ENCODE peak calls at places on chromosomes 4 and X, in five cellular contexts. P is heart left ventricle; L is GM23338; D is MCF 10A; T is CD4-positive, alpha-beta T cell. C is an unnamed sample.

GRCh38 chrX:135327299-135327698 is 18.0 kb downstream of the ETDC start:
- DNase-seq in D (peak), P (no peak), L (no peak), T (no peak), C (no peak)

GRCh38 chr4:10979032-10979431 is 294.5 kb upstream of the CLNK start:
- DNase-seq in L (no peak), T (no peak), D (no peak), P (no peak), C (no peak)

GRCh38 chr4:148203056-148203898 is 238.9 kb downstream of the NR3C2 start:
- DNase-seq in L (peak), T (no peak), D (no peak), P (no peak), C (no peak)

GRCh38 chrX:49627030-49627777 is 28.4 kb downstream of the GAGE1 start:
- DNase-seq in D (no peak), T (peak), P (no peak), L (peak), C (no peak)

GRCh38 chr4:38925492-38926418 is 58.1 kb downstream of the FAM114A1 start:
- DNase-seq in L (no peak), D (no peak), T (no peak), P (no peak), C (no peak)

GRCh38 chr4:970046-970745 is 3.2 kb downstream of the DGKQ start:
- DNase-seq in L (no peak), T (no peak), P (no peak), D (no peak), C (peak)

GRCh38 chrX:46572295-46572936 is 1.1 kb upstream of the CHST7 start:
- DNase-seq in D (no peak), L (no peak), T (no peak), P (no peak), C (no peak)

GRCh38 chrX:98956014-98956413 is 1454.1 kb downstream of the PCDH19 start:
- DNase-seq in P (no peak), L (peak), D (no peak), T (no peak), C (no peak)

GRCh38 chr4:106541253-106541652 is 172.7 kb upstream of the GIMD1 start:
- DNase-seq in D (peak), L (no peak), T (no peak), P (no peak), C (no peak)

GRCh38 chr4:79682801-79683217 is 274.8 kb upstream of the GK2 start:
- DNase-seq in T (no peak), L (no peak), P (no peak), D (no peak), C (no peak)

GRCh38 chr4:2798399-2799301 is 5.8 kb downstream of the SH3BP2 start:
- DNase-seq in T (peak), P (peak), D (peak), L (no peak), C (no peak)

GRCh38 chr4:80529021-80529420 is 193.5 kb downstream of the CFAP299 start:
- DNase-seq in D (peak), T (no peak), L (no peak), P (no peak), C (no peak)

GRCh38 chr4:137310593-137311490 is 221.5 kb downstream of the PCDH18 start:
- DNase-seq in D (peak), P (no peak), L (no peak), T (no peak), C (no peak)

GRCh38 chr4:69828828-69829227 is 31.1 kb downstream of the SULT1E1 start:
- DNase-seq in L (no peak), T (no peak), P (no peak), D (no peak), C (no peak)

GRCh38 chr4:60890743-60891142 is 309.4 kb upstream of the ADGRL3 start:
- DNase-seq in P (no peak), D (no peak), L (no peak), T (no peak), C (no peak)

GRCh38 chr4:185839204-185839712 is 27.3 kb upstream of the SORBS2 start:
- DNase-seq in D (peak), T (no peak), P (peak), L (peak), C (no peak)

GRCh38 chrX:49071877-49072711 is 1.7 kb downstream of the PRAF2 start:
- DNase-seq in D (no peak), T (no peak), L (peak), P (peak), C (no peak)

GRCh38 chr4:180669637-180670036 is 1573.6 kb upstream of the TENM3 start:
- DNase-seq in P (no peak), D (peak), T (no peak), L (no peak), C (no peak)

GRCh38 chrX:69034451-69034850 is 130.8 kb downstream of the PJA1 start:
- DNase-seq in T (no peak), L (no peak), D (no peak), P (no peak), C (no peak)

GRCh38 chr4:126291886-126292285 is 977.1 kb downstream of the FAT4 start:
- DNase-seq in L (no peak), P (no peak), D (no peak), T (no peak), C (no peak)

GRCh38 chr4:127965803-127966175 is 583 bp downstream of the ABHD18 start:
- DNase-seq in T (peak), L (peak), P (peak), D (peak), C (peak)

GRCh38 chr4:122541996-122542395 is 78.9 kb downstream of the IL21 start:
- DNase-seq in L (no peak), D (no peak), P (no peak), T (no peak), C (no peak)

GRCh38 chrX:123807825-123808416 is 51.9 kb upstream of the XIAP start:
- DNase-seq in T (no peak), D (no peak), L (no peak), P (no peak), C (no peak)

GRCh38 chr4:114156371-114156770 is 176.9 kb upstream of the ARSJ start:
- DNase-seq in T (no peak), L (no peak), D (no peak), P (no peak), C (no peak)

GRCh38 chrX:69232945-69233344 is 67.7 kb upstream of the PJA1 start:
- DNase-seq in D (peak), P (no peak), L (no peak), T (no peak), C (no peak)

GRCh38 chr4:13322681-13323101 is 161.4 kb downstream of the RAB28 start:
- DNase-seq in D (peak), P (no peak), T (no peak), L (no peak), C (no peak)

GRCh38 chrX:16869393-16870094 is 618 bp downstream of the RBBP7 start:
- DNase-seq in T (peak), D (peak), P (peak), L (peak), C (peak)

GRCh38 chr4:30402276-30402675 is 317.9 kb upstream of the PCDH7 start:
- DNase-seq in L (no peak), P (no peak), D (peak), T (no peak), C (no peak)

GRCh38 chr4:140049924-140050681 is 103.9 kb downstream of the MAML3 start:
- DNase-seq in T (no peak), P (no peak), L (peak), D (peak), C (no peak)

GRCh38 chrX:138897621-138898492 is 186.3 kb upstream of the FGF13 start:
- DNase-seq in D (peak), P (no peak), T (no peak), L (no peak), C (no peak)

GRCh38 chr4:151488968-151489367 is 80.0 kb downstream of the FHIP1A start:
- DNase-seq in L (no peak), T (no peak), D (no peak), P (no peak), C (no peak)

GRCh38 chr4:87545052-87545451 is 15.9 kb upstream of the SPARCL1 start:
- DNase-seq in P (no peak), L (peak), T (no peak), D (no peak), C (no peak)

DNA sequence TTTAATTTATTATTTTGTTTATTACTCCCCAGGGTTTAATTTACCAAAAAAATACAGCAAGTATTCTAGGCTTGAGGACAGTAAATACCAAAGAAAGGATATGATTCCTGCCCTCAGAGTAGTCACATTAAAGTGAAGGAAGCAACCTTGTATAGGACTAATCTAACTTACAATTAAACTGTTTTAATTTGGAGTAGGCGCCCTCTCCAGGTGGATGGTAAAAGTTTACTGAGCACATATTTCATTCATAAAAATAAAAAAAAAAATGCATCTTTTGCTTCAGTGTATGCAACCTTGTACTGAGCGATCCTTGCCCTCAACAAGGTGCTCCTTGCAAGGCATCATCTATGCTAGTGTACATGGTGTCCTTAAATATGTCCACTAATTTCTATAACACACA is 72.0 kb upstream of the MAGEB16 start:
- DNase-seq in L (peak), D (peak), P (no peak), T (no peak), C (no peak)
- TF ChIP-seq CTCF in L (no peak), D (peak), P (no peak), T (no peak), C (no peak)

DNA sequence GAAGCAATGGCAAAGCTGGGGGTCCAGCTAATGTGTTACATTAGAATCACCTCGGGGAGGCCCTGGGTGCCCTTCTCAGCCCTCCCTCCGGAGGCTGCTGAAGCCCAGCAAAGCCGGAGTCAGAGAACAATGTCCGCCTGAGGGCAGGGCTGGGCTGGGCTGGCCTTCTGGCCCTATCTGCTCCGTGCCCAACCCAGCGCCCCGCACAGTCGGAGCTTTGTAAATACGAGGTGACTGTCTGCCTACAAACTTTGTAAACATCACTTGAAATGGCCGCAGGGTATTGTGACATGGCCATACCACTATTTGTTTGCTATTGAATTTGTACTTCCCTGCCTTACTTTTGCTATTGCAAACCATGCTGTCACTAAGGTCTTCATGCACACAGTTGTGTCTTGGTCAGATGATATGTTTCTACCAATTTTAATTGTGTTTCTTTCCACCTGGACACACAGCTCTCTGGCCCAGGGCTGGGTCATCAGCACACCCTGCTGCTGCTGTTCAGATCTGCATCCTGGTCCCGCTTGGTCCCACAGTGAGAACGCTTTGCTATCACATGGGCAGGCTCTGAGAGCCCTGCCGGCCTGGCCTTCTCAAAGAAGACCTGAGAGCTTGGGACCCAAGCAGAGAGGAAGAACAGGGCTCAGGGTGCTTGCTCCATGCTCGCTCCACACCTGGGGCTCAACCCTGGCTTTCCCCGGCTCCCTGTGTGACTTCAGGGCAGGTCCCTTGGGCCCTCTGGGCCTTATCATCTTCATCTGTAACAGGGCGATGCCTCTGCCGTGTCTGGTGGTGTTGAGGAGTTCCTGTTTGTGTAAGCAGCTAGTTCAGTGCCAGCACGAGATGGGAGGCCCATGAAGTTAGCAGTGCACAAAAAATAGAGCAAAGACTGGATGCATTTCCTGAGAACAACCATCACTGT is 2.2 kb downstream of the S100P start:
- DNase-seq in D (peak), L (no peak), P (no peak), T (peak), C (peak)
- TF ChIP-seq CTCF in D (peak), L (no peak), P (no peak), T (no peak), C (peak)

GRCh38 chrX:7552758-7553157 is 290.2 kb upstream of the VCX start:
- DNase-seq in T (no peak), D (peak), L (no peak), P (no peak), C (no peak)
- TF ChIP-seq CTCF in T (no peak), D (no peak), L (peak), P (no peak), C (no peak)

GRCh38 chr4:78372282-78372988 is 179.1 kb upstream of the ANXA3 start:
- DNase-seq in T (no peak), L (no peak), D (no peak), P (no peak), C (no peak)

GRCh38 chr4:78370625-78371372 is 180.8 kb upstream of the ANXA3 start:
- DNase-seq in P (no peak), L (peak), D (no peak), T (no peak), C (no peak)

DNA sequence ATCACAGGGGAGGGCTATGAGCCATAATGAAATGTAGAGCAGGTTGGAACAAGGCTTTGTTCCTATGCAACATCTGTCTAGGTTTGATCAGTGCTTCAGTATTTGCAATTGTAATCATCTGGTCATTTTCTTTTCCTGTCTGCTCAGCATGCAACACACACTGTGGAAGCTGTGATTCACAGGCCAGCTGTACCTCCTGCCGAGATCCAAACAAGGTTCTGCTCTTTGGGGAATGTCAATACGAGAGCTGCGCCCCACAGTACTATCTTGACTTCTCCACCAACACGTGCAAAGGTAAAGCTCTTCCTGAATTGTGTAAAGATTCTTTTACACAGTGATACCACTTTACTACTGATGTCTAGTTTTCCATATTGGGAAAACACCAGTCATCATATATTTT is 181.9 kb upstream of the ANXA3 start:
- DNase-seq in L (peak), P (no peak), T (no peak), D (no peak), C (no peak)
- TF ChIP-seq CTCF in L (no peak), P (no peak), T (no peak), D (no peak), C (no peak)

GRCh38 chr4:105496899-105497298 is 23.0 kb upstream of the PPA2 start:
- DNase-seq in D (peak), P (no peak), L (peak), T (no peak), C (no peak)
- TF ChIP-seq CTCF in D (no peak), P (no peak), L (peak), T (no peak), C (no peak)

GRCh38 chr4:170256807-170257206 is 167.1 kb upstream of the AADAT start:
- DNase-seq in T (no peak), L (no peak), P (no peak), D (no peak), C (no peak)

GRCh38 chr4:170259631-170260153 is 169.9 kb upstream of the AADAT start:
- DNase-seq in T (no peak), P (no peak), L (peak), D (peak), C (peak)
- TF ChIP-seq CTCF in T (no peak), P (peak), L (peak), D (peak), C (peak)

GRCh38 chr4:154686838-154687237 is 57.0 kb upstream of the LRAT start:
- DNase-seq in P (no peak), T (no peak), D (peak), L (no peak), C (no peak)
- TF ChIP-seq CTCF in P (no peak), T (no peak), D (peak), L (no peak), C (no peak)

GRCh38 chr4:85760521-85760920 is 285.6 kb downstream of the ARHGAP24 start:
- DNase-seq in D (no peak), P (no peak), T (no peak), L (no peak), C (no peak)

GRCh38 chr4:85759392-85759791 is 284.4 kb downstream of the ARHGAP24 start:
- DNase-seq in L (no peak), T (no peak), P (no peak), D (no peak), C (no peak)

GRCh38 chr4:85761803-85762202 is 286.9 kb downstream of the ARHGAP24 start:
- DNase-seq in D (no peak), L (no peak), T (no peak), P (peak), C (no peak)

GRCh38 chr4:85755285-85755684 is 280.3 kb downstream of the ARHGAP24 start:
- DNase-seq in T (no peak), P (no peak), L (no peak), D (no peak), C (no peak)

GRCh38 chr4:85756938-85757337 is 282.0 kb downstream of the ARHGAP24 start:
- DNase-seq in L (peak), T (no peak), P (no peak), D (peak), C (no peak)
- TF ChIP-seq CTCF in L (peak), T (no peak), P (peak), D (peak), C (no peak)

DNA sequence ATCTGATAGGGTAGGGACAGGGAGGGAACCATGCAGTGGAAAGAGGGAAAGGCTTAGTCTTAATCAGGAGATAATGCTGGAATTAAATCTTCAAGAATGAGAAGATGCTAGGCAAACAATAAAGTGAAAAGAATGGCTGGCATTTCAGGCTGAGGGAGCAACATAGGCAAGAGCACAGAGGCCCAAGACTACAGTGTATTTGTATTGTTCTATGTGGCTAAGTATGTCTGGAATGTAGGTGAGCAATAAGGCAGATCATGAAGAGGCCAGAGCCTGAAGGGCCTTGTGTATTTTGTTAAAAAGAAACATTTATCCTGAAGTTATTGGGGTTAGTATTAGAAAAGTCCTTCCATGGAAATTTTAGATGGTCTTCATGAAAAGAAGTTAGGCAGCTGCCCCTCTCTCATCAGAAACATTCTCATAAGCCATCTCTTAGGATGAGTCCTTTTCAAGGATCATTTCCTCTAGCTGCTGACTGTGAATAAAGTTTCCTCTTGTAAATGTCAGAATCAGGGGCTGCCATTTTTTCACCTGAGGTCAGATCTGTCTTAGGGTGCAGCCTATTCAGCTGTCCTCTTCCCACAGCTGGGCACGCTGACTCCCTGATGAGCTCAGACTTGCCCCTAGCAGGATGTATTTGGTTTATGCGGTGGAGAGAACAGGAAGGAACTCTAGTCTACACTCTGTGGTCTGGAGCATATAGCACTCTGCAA is 46.3 kb downstream of the ATP10D start:
- DNase-seq in L (peak), T (peak), D (peak), P (peak), C (peak)
- TF ChIP-seq CTCF in L (no peak), T (no peak), D (no peak), P (no peak), C (no peak)

DNA sequence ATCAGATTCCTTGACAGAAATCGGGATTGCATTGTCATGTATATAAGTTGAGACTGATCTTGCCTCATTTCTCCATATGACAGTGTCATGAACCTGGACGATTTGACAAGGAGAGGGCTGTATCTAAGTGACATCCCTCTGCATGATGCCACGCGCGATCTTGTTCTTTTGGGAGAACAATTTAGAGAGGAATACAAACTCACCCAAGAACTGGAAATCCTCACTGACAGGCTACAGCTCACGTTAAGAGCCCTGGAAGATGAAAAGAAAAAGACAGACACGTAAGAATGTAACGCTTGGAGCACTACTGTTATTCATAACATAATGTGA is 40.9 kb downstream of the GUCY1B1 start:
- DNase-seq in D (no peak), L (no peak), P (no peak), T (no peak), C (no peak)
- TF ChIP-seq CTCF in D (no peak), L (no peak), P (no peak), T (no peak), C (no peak)